ENCODE peak calls at places on chromosome 3, in five cellular contexts. D, R, H, O and A are unnamed samples.

GRCh38 chr3:183953471-183954070 is 64.1 kb downstream of the ABCC5 start:
- DNase-seq in D (no peak), R (no peak), H (no peak), O (no peak), A (no peak)

GRCh38 chr3:151537751-151538150 is 76.9 kb upstream of the IGSF10 start:
- DNase-seq in D (no peak), R (peak; percentile 50), H (no peak), O (no peak), A (no peak)

GRCh38 chr3:177263615-177264365 is 66.5 kb upstream of the TBL1XR1 start:
- DNase-seq in D (peak; percentile 10), R (no peak), H (no peak), O (no peak), A (no peak)

GRCh38 chr3:111315911-111316310 is 226.1 kb upstream of the CD96 start:
- DNase-seq in D (peak; percentile 27), R (peak; percentile 50), H (peak; percentile 13), O (no peak), A (no peak)

GRCh38 chr3:54324069-54324468 is 201.7 kb downstream of the CACNA2D3 start:
- DNase-seq in D (no peak), R (no peak), H (no peak), O (no peak), A (no peak)

GRCh38 chr3:126267169-126267975 is 87.0 kb upstream of the ALDH1L1 start:
- DNase-seq in D (peak; percentile 91), R (peak; percentile 93), H (no peak), O (no peak), A (peak; percentile 97)

GRCh38 chr3:178170698-178171535 is 365.3 kb upstream of the KCNMB2 start:
- DNase-seq in D (peak; percentile 27), R (peak; percentile 79), H (no peak), O (no peak), A (no peak)

GRCh38 chr3:49124991-49125670 is 4.5 kb upstream of the USP19 start:
- DNase-seq in D (no peak), R (no peak), H (no peak), O (no peak), A (no peak)

GRCh38 chr3:141456328-141456689 is 30.5 kb upstream of the RASA2 start:
- DNase-seq in D (no peak), R (peak; percentile 97), H (no peak), O (no peak), A (no peak)